ENCODE peak calls at places on chromosomes 6 and 20, in five cellular contexts. S, Q, K, B and V are unnamed samples.

GRCh38 chr6:138724015-138724414 is 49.6 kb upstream of the CCDC28A start:
- DNase-seq in S (no peak), Q (no peak), K (no peak), B (peak; percentile 53), V (no peak)

GRCh38 chr20:59028812-59029211 is 3.3 kb downstream of the ATP5F1E start:
- DNase-seq in S (no peak), Q (no peak), K (peak; percentile 50), B (no peak), V (no peak)

GRCh38 chr6:104704191-104704590 is 155.5 kb downstream of the HACE1 start:
- DNase-seq in S (no peak), Q (no peak), K (no peak), B (no peak), V (no peak)

GRCh38 chr6:157145656-157146285 is 177.5 kb downstream of the TMEM242 start:
- DNase-seq in S (no peak), Q (no peak), K (no peak), B (no peak), V (peak; percentile 28)

GRCh38 chr20:21508230-21509078 is 5.4 kb downstream of the NKX2-2 start:
- DNase-seq in S (no peak), Q (no peak), K (no peak), B (no peak), V (no peak)

GRCh38 chr6:108132863-108133262 is 33.0 kb upstream of the NR2E1 start:
- DNase-seq in S (no peak), Q (no peak), K (no peak), B (no peak), V (no peak)

GRCh38 chr20:11041396-11041795 is 367.6 kb upstream of the JAG1 start:
- DNase-seq in S (no peak), Q (no peak), K (peak; percentile 92), B (no peak), V (no peak)

GRCh38 chr20:32411955-32412706 is 54.0 kb downstream of the ASXL1 start:
- DNase-seq in S (no peak), Q (peak; percentile 28), K (no peak), B (no peak), V (no peak)

GRCh38 chr6:169044376-169045230 is 209.0 kb downstream of the THBS2 start:
- DNase-seq in S (no peak), Q (no peak), K (no peak), B (no peak), V (no peak)

GRCh38 chr20:64225828-64226598 is 29.5 kb upstream of the PCMTD2 start:
- DNase-seq in S (no peak), Q (no peak), K (no peak), B (no peak), V (no peak)

GRCh38 chr6:15399651-15400470 is 154.0 kb downstream of the JARID2 start:
- DNase-seq in S (peak; percentile 74), Q (no peak), K (no peak), B (no peak), V (peak; percentile 85)

GRCh38 chr20:48302844-48303552 is 517.7 kb upstream of the SULF2 start:
- DNase-seq in S (no peak), Q (no peak), K (no peak), B (no peak), V (no peak)

GRCh38 chr6:2823104-2823850 is 18.4 kb downstream of the SERPINB1 start:
- DNase-seq in S (no peak), Q (no peak), K (peak; percentile 88), B (no peak), V (no peak)

GRCh38 chr20:17622086-17622850 is 52.4 kb downstream of the DSTN start:
- DNase-seq in S (no peak), Q (no peak), K (no peak), B (no peak), V (no peak)

GRCh38 chr6:138162104-138162946 is 586 bp downstream of the ARFGEF3 start:
- DNase-seq in S (peak; percentile 31), Q (no peak), K (peak; percentile 10), B (no peak), V (peak; percentile 18)

GRCh38 chr6:53647437-53648094 is 18.0 kb downstream of the KLHL31 start:
- DNase-seq in S (no peak), Q (peak; percentile 54), K (peak; percentile 84), B (no peak), V (no peak)

GRCh38 chr6:109073344-109074235 is 21.1 kb downstream of the SESN1 start:
- DNase-seq in S (peak; percentile 54), Q (peak; percentile 82), K (peak; percentile 59), B (peak; percentile 67), V (peak; percentile 17)

GRCh38 chr6:142406131-142406530 is 104.3 kb downstream of the ADGRG6 start:
- DNase-seq in S (no peak), Q (no peak), K (no peak), B (peak; percentile 28), V (no peak)

GRCh38 chr6:138454976-138455706 is 44.2 kb downstream of the NHSL1 start:
- DNase-seq in S (peak; percentile 52), Q (no peak), K (peak; percentile 93), B (no peak), V (no peak)

GRCh38 chr6:226516-227073 is 65.7 kb upstream of the DUSP22 start:
- DNase-seq in S (no peak), Q (no peak), K (no peak), B (no peak), V (no peak)

GRCh38 chr6:13953061-13953705 is 28.4 kb downstream of the RNF182 start:
- DNase-seq in S (no peak), Q (no peak), K (peak; percentile 45), B (no peak), V (no peak)

GRCh38 chr6:126280287-126280686 is 59.6 kb upstream of the CENPW start:
- DNase-seq in S (no peak), Q (no peak), K (no peak), B (no peak), V (no peak)

GRCh38 chr20:57618091-57618765 is 2.0 kb downstream of the ZBP1 start:
- DNase-seq in S (peak; percentile 40), Q (peak; percentile 61), K (peak; percentile 83), B (no peak), V (no peak)

GRCh38 chr20:47487175-47487917 is 14.3 kb upstream of the NCOA3 start:
- DNase-seq in S (no peak), Q (peak; percentile 96), K (peak; percentile 47), B (no peak), V (no peak)

GRCh38 chr20:3547906-3548305 is 77.1 kb downstream of the ATRN start:
- DNase-seq in S (no peak), Q (no peak), K (no peak), B (peak; percentile 52), V (no peak)

GRCh38 chr6:159184559-159184958 is 15.4 kb downstream of the FNDC1 start:
- DNase-seq in S (no peak), Q (no peak), K (no peak), B (no peak), V (no peak)

GRCh38 chr6:27502508-27503435 is 29.9 kb upstream of the ZNF184 start:
- DNase-seq in S (no peak), Q (peak; percentile 82), K (peak; percentile 68), B (peak; percentile 74), V (peak; percentile 39)

GRCh38 chr6:449057-449430 is 57.5 kb downstream of the IRF4 start:
- DNase-seq in S (no peak), Q (no peak), K (no peak), B (no peak), V (no peak)

GRCh38 chr20:31910071-31910803 is 39.8 kb downstream of the TTLL9 start:
- DNase-seq in S (no peak), Q (no peak), K (no peak), B (no peak), V (no peak)

GRCh38 chr6:132063738-132064137 is 112.6 kb upstream of the CCN2 start:
- DNase-seq in S (no peak), Q (no peak), K (peak; percentile 86), B (peak; percentile 55), V (no peak)

GRCh38 chr20:47276251-47276650 is 80.2 kb downstream of the ZMYND8 start:
- DNase-seq in S (no peak), Q (no peak), K (no peak), B (no peak), V (no peak)

GRCh38 chr6:7976485-7977010 is 66.0 kb upstream of the TXNDC5 start:
- DNase-seq in S (no peak), Q (no peak), K (no peak), B (no peak), V (no peak)

GRCh38 chr6:70108230-70108629 is 194.7 kb downstream of the COL9A1 start:
- DNase-seq in S (no peak), Q (peak; percentile 45), K (peak; percentile 36), B (peak; percentile 19), V (no peak)

DNA sequence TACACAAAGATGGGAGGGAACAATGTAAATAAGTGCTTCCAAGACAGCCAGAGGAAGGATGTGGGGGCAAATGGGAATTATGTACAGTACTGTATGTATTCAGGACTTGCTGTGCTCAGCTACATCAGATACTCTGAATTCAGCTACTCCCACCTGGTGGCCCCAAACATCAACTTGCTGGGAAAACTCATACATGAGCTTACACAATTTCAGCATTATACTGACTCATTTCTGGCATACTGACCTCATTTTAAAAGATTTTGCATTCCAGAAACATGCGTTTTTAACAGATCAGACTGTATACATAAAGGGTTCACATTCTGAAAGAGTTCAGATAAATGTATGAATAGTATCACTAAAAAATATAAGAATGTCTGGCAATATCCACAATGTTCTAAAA is 59.7 kb downstream of the GPX5 start:
- DNase-seq in S (no peak), Q (no peak), K (peak; percentile 82), B (peak; percentile 55), V (no peak)
- TF ChIP-seq CTCF in S (no peak), Q (no peak), K (no peak), B (peak; percentile 53), V (no peak)

GRCh38 chr20:35542990-35543389 is 1.1 kb downstream of the ERGIC3 start:
- DNase-seq in S (no peak), Q (no peak), K (no peak), B (no peak), V (no peak)

GRCh38 chr20:35541783-35542662 is at the start of gene ERGIC3:
- DNase-seq in S (peak; percentile 95), Q (peak; percentile 97), K (peak; percentile 85), B (peak; percentile 97), V (peak; percentile 97)

GRCh38 chr20:35547319-35547718 is 5.4 kb downstream of the ERGIC3 start:
- DNase-seq in S (no peak), Q (no peak), K (no peak), B (no peak), V (no peak)

GRCh38 chr20:35544436-35544835 is 2.6 kb downstream of the ERGIC3 start:
- DNase-seq in S (no peak), Q (no peak), K (no peak), B (no peak), V (no peak)

GRCh38 chr20:35546127-35546526 is 4.2 kb downstream of the ERGIC3 start:
- DNase-seq in S (no peak), Q (no peak), K (no peak), B (no peak), V (no peak)
- H3K36me3 ChIP-seq in S (no peaks in the 10 kb centered on the region), Q (peaks cover 42% of the 10 kb centered on the region), K (peaks cover 24% of the 10 kb centered on the region), B (peaks cover 52% of the 10 kb centered on the region), V (peaks cover 26% of the 10 kb centered on the region)

DNA sequence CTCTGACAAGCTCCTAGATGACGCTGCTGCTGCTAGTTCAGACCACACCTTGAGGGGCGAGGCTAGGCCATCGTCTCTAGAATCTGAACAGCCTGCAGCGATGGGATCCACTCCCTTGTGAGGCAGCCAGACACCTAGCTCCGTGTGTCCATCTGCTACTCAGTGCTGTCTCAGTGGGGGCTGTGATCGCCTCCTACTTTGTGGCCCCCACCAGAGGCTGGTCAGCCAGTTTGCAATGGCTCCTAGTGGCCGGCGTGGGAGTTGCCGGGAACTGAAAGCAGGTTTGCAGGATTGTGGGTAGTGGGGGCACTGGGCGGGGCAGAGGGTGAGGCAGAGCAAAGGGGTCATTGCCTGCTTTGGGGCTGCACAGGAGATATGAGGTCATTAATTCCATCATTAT is 2.8 kb downstream of the CCN5 start:
- DNase-seq in S (no peak), Q (no peak), K (no peak), B (no peak), V (no peak)
- TF ChIP-seq CTCF in S (no peak), Q (peak; percentile 45), K (peak; percentile 30), B (peak; percentile 23), V (no peak)

GRCh38 chr6:25966707-25967106 is 4.1 kb downstream of the TRIM38 start:
- DNase-seq in S (no peak), Q (no peak), K (no peak), B (no peak), V (no peak)
- H3K36me3 ChIP-seq in S (no peaks in the 10 kb centered on the region), Q (peaks cover 74% of the 10 kb centered on the region), K (peaks cover 11% of the 10 kb centered on the region), B (peaks cover 29% of the 10 kb centered on the region), V (peaks cover 28% of the 10 kb centered on the region)